ENCODE peak calls at places on chromosomes 7 and 10, in four cellular contexts. Y is mesendoderm, J is neuronal stem cell, D is mesenchymal stem cell. N is an unnamed sample.

GRCh38 chr7:129906700-129907099 is 46.1 kb downstream of the UBE2H start:
- DNase-seq in Y (no peak), J (no peak), D (no peak), N (no peak)

GRCh38 chr10:6162589-6163356 is 40.0 kb upstream of the PFKFB3 start:
- DNase-seq in Y (peak; percentile 78), J (no peak), D (peak; percentile 44), N (no peak)

GRCh38 chr10:110364531-110364937 is 59.8 kb upstream of the SMNDC1 start:
- DNase-seq in Y (no peak), J (no peak), D (no peak), N (no peak)

GRCh38 chr10:89963446-89964102 is 262.2 kb downstream of the KIF20B start:
- DNase-seq in Y (no peak), J (no peak), D (peak; percentile 57), N (no peak)

GRCh38 chr10:101843032-101843991 is at the start of gene KCNIP2:
- DNase-seq in Y (peak; percentile 88), J (no peak), D (no peak), N (no peak)

GRCh38 chr7:105268511-105269392 is 120.0 kb downstream of the SRPK2 start:
- DNase-seq in Y (no peak), J (no peak), D (peak; percentile 79), N (peak; percentile 71)

GRCh38 chr7:45324683-45325237 is 167.2 kb downstream of the RAMP3 start:
- DNase-seq in Y (no peak), J (no peak), D (no peak), N (no peak)

GRCh38 chr10:86042161-86042560 is 324.4 kb downstream of the GRID1 start:
- DNase-seq in Y (no peak), J (no peak), D (no peak), N (no peak)

GRCh38 chr7:18356195-18356645 is 139.3 kb upstream of the HDAC9 start:
- DNase-seq in Y (peak; percentile 31), J (peak; percentile 5), D (peak; percentile 57), N (peak; percentile 28)

GRCh38 chr10:28410420-28411135 is 107.7 kb upstream of the MPP7 start:
- DNase-seq in Y (peak; percentile 42), J (no peak), D (no peak), N (no peak)

GRCh38 chr10:46084321-46085165 is 38.5 kb upstream of the MSMB start:
- DNase-seq in Y (no peak), J (no peak), D (peak; percentile 69), N (no peak)

GRCh38 chr7:74544706-74545469 is 91.2 kb downstream of the GTF2IRD1 start:
- DNase-seq in Y (peak; percentile 95), J (peak; percentile 26), D (peak; percentile 29), N (peak; percentile 64)

GRCh38 chr7:127751062-127751722 is 99.2 kb downstream of the SND1 start:
- DNase-seq in Y (no peak), J (peak; percentile 47), D (peak; percentile 34), N (peak; percentile 89)

GRCh38 chr10:93995598-93996271 is 2.0 kb downstream of the PLCE1 start:
- DNase-seq in Y (no peak), J (no peak), D (no peak), N (peak; percentile 68)

GRCh38 chr7:1054438-1055083 is 10.2 kb downstream of the GPR146 start:
- DNase-seq in Y (no peak), J (no peak), D (no peak), N (no peak)

GRCh38 chr7:127251048-127251451 is 1.7 kb downstream of the GRM8 start:
- DNase-seq in Y (no peak), J (no peak), D (no peak), N (no peak)

GRCh38 chr10:45460235-45460878 is 86.3 kb downstream of the ALOX5 start:
- DNase-seq in Y (no peak), J (no peak), D (no peak), N (no peak)

GRCh38 chr7:50614721-50615518 is 49.7 kb upstream of the DDC start:
- DNase-seq in Y (no peak), J (no peak), D (no peak), N (no peak)

GRCh38 chr7:29087840-29088169 is 58.5 kb downstream of the CPVL start:
- DNase-seq in Y (no peak), J (no peak), D (no peak), N (no peak)

GRCh38 chr7:151225948-151226510 is 976 bp downstream of the ABCF2 start:
- DNase-seq in Y (no peak), J (no peak), D (no peak), N (no peak)

GRCh38 chr7:117157121-117157870 is 165.6 kb downstream of the WNT2 start:
- DNase-seq in Y (no peak), J (no peak), D (peak; percentile 37), N (peak; percentile 87)

GRCh38 chr7:132400667-132401142 is 175.6 kb downstream of the PLXNA4 start:
- DNase-seq in Y (no peak), J (no peak), D (no peak), N (no peak)

GRCh38 chr10:14578060-14578952 is 196.4 kb downstream of the FAM107B start:
- DNase-seq in Y (peak; percentile 85), J (no peak), D (no peak), N (peak; percentile 68)

GRCh38 chr7:158587425-158588084 is at the start of gene PTPRN2:
- DNase-seq in Y (peak; percentile 68), J (peak; percentile 71), D (peak; percentile 22), N (peak; percentile 42)

GRCh38 chr7:158816995-158817394 is 12.3 kb downstream of the ESYT2 start:
- DNase-seq in Y (peak; percentile 65), J (no peak), D (no peak), N (no peak)

GRCh38 chr7:130360518-130360917 is 15.9 kb downstream of the CPA5 start:
- DNase-seq in Y (no peak), J (no peak), D (no peak), N (no peak)

GRCh38 chr10:35464805-35465456 is 128.6 kb downstream of the CCNY start:
- DNase-seq in Y (no peak), J (peak; percentile 41), D (peak; percentile 26), N (peak; percentile 60)

GRCh38 chr10:97796651-97797050 is 24.9 kb upstream of the SFRP5 start:
- DNase-seq in Y (no peak), J (no peak), D (no peak), N (no peak)

GRCh38 chr7:28142650-28143049 is 37.9 kb downstream of the JAZF1 start:
- DNase-seq in Y (peak; percentile 37), J (no peak), D (no peak), N (no peak)

GRCh38 chr7:111835066-111835465 is 272.8 kb upstream of the IMMP2L start:
- DNase-seq in Y (peak; percentile 21), J (no peak), D (no peak), N (peak; percentile 89)

GRCh38 chr10:95536894-95537542 is 24.2 kb downstream of the SORBS1 start:
- DNase-seq in Y (no peak), J (no peak), D (no peak), N (no peak)
- H2BK5ac ChIP-seq in Y (no peak overlapping the region), J (no peak overlapping the region), D (no peak overlapping the region), N (no peak overlapping the region)

DNA sequence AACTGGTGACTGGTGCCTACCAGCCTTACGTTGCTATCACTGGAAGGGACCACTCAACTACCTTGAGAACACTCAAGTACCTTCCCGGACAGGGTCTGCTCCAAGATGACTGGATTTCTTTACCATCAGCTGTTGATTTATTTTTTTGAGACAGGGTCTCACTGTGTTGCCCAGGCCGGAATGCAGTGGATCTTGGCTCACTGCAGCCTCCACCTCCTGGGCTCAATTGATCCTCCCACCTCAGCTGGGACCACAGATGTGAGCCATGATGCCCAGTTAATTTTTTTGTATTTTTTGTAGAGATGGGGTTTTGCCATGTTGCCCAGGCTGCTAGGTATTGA is 45.2 kb upstream of the DLG5 start:
- DNase-seq in Y (no peak), J (no peak), D (no peak), N (no peak)
- H2BK5ac ChIP-seq in Y (peak overlapping the region; percentile 92), J (no peak overlapping the region), D (no peak overlapping the region), N (peak overlapping the region; percentile 84)

DNA sequence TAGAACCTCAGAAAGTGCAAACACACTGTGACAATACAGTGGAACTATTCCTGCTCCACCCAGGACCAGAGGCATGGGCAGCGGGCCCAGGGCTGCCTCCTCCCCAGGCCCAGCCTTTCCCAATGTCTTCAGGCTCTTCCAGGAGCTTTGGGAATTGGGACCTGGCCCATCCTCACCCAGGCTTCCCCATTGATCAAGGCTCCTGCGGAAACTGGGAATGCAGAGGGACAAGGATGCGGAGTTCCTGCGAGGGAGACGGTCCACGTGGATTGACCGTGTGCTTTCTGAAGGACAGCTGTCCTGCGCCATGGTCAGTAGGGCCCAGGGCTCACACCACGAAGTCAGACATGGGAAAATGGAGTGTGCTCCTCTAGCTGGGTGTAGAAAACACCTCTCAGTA is 56.6 kb downstream of the CSGALNACT2 start:
- DNase-seq in Y (no peak), J (no peak), D (no peak), N (no peak)
- H2BK5ac ChIP-seq in Y (no peak overlapping the region), J (no peak overlapping the region), D (no peak overlapping the region), N (no peak overlapping the region)

GRCh38 chr10:69318997-69319727 is 40.9 kb downstream of the HK1 start:
- DNase-seq in Y (no peak), J (no peak), D (peak; percentile 80), N (peak; percentile 53)
- H2BK5ac ChIP-seq in Y (peak overlapping the region; percentile 91), J (no peak overlapping the region), D (peak overlapping the region; percentile 67), N (peak overlapping the region; percentile 68)

GRCh38 chr10:121084675-121085070 is 233.5 kb downstream of the WDR11 start:
- DNase-seq in Y (no peak), J (no peak), D (no peak), N (no peak)
- H2BK5ac ChIP-seq in Y (peak overlapping the region; percentile 13), J (no peak overlapping the region), D (no peak overlapping the region), N (no peak overlapping the region)

N was measured in IMR-90.